ENCODE peak calls at places on chromosomes 11 and 22, in ten cellular contexts. L is cardiac fibroblast, U is tibial nerve, R is NCI-H1436, Q is fibroblast of the aortic adventitia, W is thoracic aorta, Z is endodermal cell, A is substantia nigra, M is Peyer's patch, C is ureter. T is an unnamed sample.

GRCh38 chr22:29780781-29781676 is 13.9 kb downstream of the UQCR10 start:
- DNase-seq in L (peak), U (no peak), R (no peak), Q (peak), W (no peak), Z (peak), A (no peak), M (no peak), C (no peak), T (no peak)

GRCh38 chr11:2818021-2818420 is 67.6 kb downstream of the CDKN1C start:
- DNase-seq in L (no peak), U (no peak), R (no peak), Q (no peak), W (no peak), Z (no peak), A (no peak), M (no peak), C (no peak), T (no peak)

GRCh38 chr11:44729718-44730117 is 3.0 kb downstream of the TSPAN18 start:
- DNase-seq in L (no peak), U (no peak), R (no peak), Q (no peak), W (no peak), Z (no peak), A (no peak), M (no peak), C (no peak), T (no peak)

GRCh38 chr11:61535998-61536675 is 27.6 kb downstream of the LRRC10B start:
- DNase-seq in L (no peak), U (no peak), R (no peak), Q (no peak), W (no peak), Z (no peak), A (no peak), M (no peak), C (no peak), T (no peak)

GRCh38 chr11:69467646-69468045 is 13.8 kb upstream of the LINC01488 start:
- DNase-seq in L (no peak), U (no peak), R (no peak), Q (no peak), W (no peak), Z (no peak), A (no peak), M (no peak), C (no peak), T (no peak)

GRCh38 chr11:117072517-117073218 is 25.6 kb downstream of the SIK3 start:
- DNase-seq in L (peak), U (no peak), R (no peak), Q (peak), W (no peak), Z (no peak), A (no peak), M (no peak), C (no peak), T (no peak)

GRCh38 chr22:25402501-25403283 is 161.8 kb upstream of the GRK3 start:
- DNase-seq in L (peak), U (no peak), R (no peak), Q (peak), W (no peak), Z (no peak), A (no peak), M (no peak), C (no peak), T (peak)

GRCh38 chr22:31730344-31730711 is 19.6 kb downstream of the PRR14L start:
- DNase-seq in L (no peak), U (no peak), R (no peak), Q (no peak), W (no peak), Z (no peak), A (no peak), M (no peak), C (no peak), T (no peak)

GRCh38 chr11:119471329-119471728 is 48.4 kb upstream of the THY1 start:
- DNase-seq in L (no peak), U (no peak), R (no peak), Q (peak), W (no peak), Z (peak), A (no peak), M (no peak), C (peak), T (no peak)

GRCh38 chr11:17744151-17744940 is 9.8 kb downstream of the KCNC1 start:
- DNase-seq in L (no peak), U (no peak), R (no peak), Q (peak), W (no peak), Z (no peak), A (no peak), M (no peak), C (no peak), T (no peak)

GRCh38 chr11:32109596-32109995 is 18.7 kb downstream of the RCN1 start:
- DNase-seq in L (no peak), U (no peak), R (no peak), Q (no peak), W (no peak), Z (no peak), A (no peak), M (no peak), C (no peak), T (no peak)

GRCh38 chr11:58629857-58630256 is 7.4 kb downstream of the CNTF start:
- DNase-seq in L (peak), U (no peak), R (peak), Q (peak), W (no peak), Z (peak), A (peak), M (no peak), C (no peak), T (no peak)

GRCh38 chr11:95697614-95698408 is 91.8 kb downstream of the FAM76B start:
- DNase-seq in L (peak), U (no peak), R (no peak), Q (no peak), W (no peak), Z (no peak), A (no peak), M (no peak), C (no peak), T (no peak)

GRCh38 chr11:115676768-115677167 is 172.6 kb upstream of the CADM1 start:
- DNase-seq in L (no peak), U (no peak), R (no peak), Q (no peak), W (no peak), Z (no peak), A (no peak), M (no peak), C (no peak), T (no peak)

GRCh38 chr22:46581580-46582244 is 38.5 kb upstream of the GRAMD4 start:
- DNase-seq in L (no peak), U (no peak), R (no peak), Q (no peak), W (no peak), Z (peak), A (no peak), M (no peak), C (no peak), T (no peak)

GRCh38 chr11:128715691-128716153 is 21.9 kb downstream of the FLI1 start:
- DNase-seq in L (peak), U (no peak), R (no peak), Q (peak), W (no peak), Z (no peak), A (no peak), M (no peak), C (no peak), T (no peak)

GRCh38 chr11:128130052-128130451 is 457.3 kb downstream of the ETS1 start:
- DNase-seq in L (no peak), U (no peak), R (no peak), Q (no peak), W (no peak), Z (no peak), A (no peak), M (no peak), C (no peak), T (no peak)

GRCh38 chr22:31093090-31093850 is 12.2 kb downstream of the SMTN start:
- DNase-seq in L (no peak), U (no peak), R (no peak), Q (no peak), W (no peak), Z (peak), A (peak), M (no peak), C (peak), T (no peak)

GRCh38 chr22:45208993-45209838 is 31.5 kb downstream of the KIAA0930 start:
- DNase-seq in L (peak), U (no peak), R (peak), Q (peak), W (peak), Z (peak), A (peak), M (no peak), C (no peak), T (no peak)

GRCh38 chr22:33248927-33249326 is 190.7 kb upstream of the SYN3 start:
- DNase-seq in L (no peak), U (no peak), R (no peak), Q (peak), W (no peak), Z (no peak), A (no peak), M (no peak), C (no peak), T (no peak)

GRCh38 chr11:123509737-123510578 is 79.9 kb downstream of the GRAMD1B start:
- DNase-seq in L (peak), U (no peak), R (peak), Q (peak), W (no peak), Z (peak), A (peak), M (no peak), C (no peak), T (no peak)

GRCh38 chr11:8732748-8733241 is 50.2 kb downstream of the RPL27A start:
- DNase-seq in L (peak), U (peak), R (no peak), Q (peak), W (peak), Z (peak), A (peak), M (no peak), C (peak), T (peak)

GRCh38 chr11:8531312-8531711 is 62.7 kb downstream of the STK33 start:
- DNase-seq in L (no peak), U (no peak), R (peak), Q (no peak), W (no peak), Z (no peak), A (no peak), M (no peak), C (no peak), T (no peak)

GRCh38 chr11:13303668-13304649 is 26.4 kb downstream of the BMAL1 start:
- DNase-seq in L (no peak), U (no peak), R (no peak), Q (no peak), W (no peak), Z (no peak), A (peak), M (no peak), C (no peak), T (no peak)